ENCODE peak calls at places on chromosomes 16 and 17, in eight cellular contexts. I, E, R, G, T, N, L and C are unnamed samples.

GRCh38 chr16:85613609-85614337 is 651 bp downstream of the GSE1 start:
- DNase-seq in I (peak), E (peak), R (peak), G (peak), T (no peak), N (no peak), L (peak), C (no peak)

GRCh38 chr16:29975811-29976511 is 2.3 kb downstream of the TAOK2 start:
- DNase-seq in I (no peak), E (no peak), R (no peak), G (no peak), T (no peak), N (no peak), L (no peak), C (peak)

GRCh38 chr17:51617876-51618455 is 357.6 kb downstream of the UTP18 start:
- DNase-seq in I (peak), E (no peak), R (no peak), G (no peak), T (no peak), N (no peak), L (no peak), C (no peak)

GRCh38 chr17:9355841-9356240 is 219.8 kb downstream of the STX8 start:
- DNase-seq in I (no peak), E (no peak), R (no peak), G (no peak), T (no peak), N (no peak), L (no peak), C (no peak)

GRCh38 chr17:44932526-44933097 is 15.0 kb downstream of the KIF18B start:
- DNase-seq in I (no peak), E (no peak), R (no peak), G (peak), T (no peak), N (no peak), L (no peak), C (no peak)

GRCh38 chr16:25126820-25127232 is 15.3 kb downstream of the LCMT1 start:
- DNase-seq in I (no peak), E (peak), R (peak), G (no peak), T (peak), N (peak), L (peak), C (peak)

GRCh38 chr17:77145635-77146632 is 5.2 kb downstream of the SEC14L1 start:
- DNase-seq in I (peak), E (peak), R (peak), G (peak), T (peak), N (peak), L (peak), C (peak)

GRCh38 chr17:37717627-37718382 is 27.1 kb downstream of the HNF1B start:
- DNase-seq in I (no peak), E (no peak), R (no peak), G (no peak), T (peak), N (no peak), L (no peak), C (peak)

GRCh38 chr16:23566724-23567123 is 9.2 kb downstream of the UBFD1 start:
- DNase-seq in I (no peak), E (no peak), R (no peak), G (no peak), T (no peak), N (no peak), L (no peak), C (no peak)

DNA sequence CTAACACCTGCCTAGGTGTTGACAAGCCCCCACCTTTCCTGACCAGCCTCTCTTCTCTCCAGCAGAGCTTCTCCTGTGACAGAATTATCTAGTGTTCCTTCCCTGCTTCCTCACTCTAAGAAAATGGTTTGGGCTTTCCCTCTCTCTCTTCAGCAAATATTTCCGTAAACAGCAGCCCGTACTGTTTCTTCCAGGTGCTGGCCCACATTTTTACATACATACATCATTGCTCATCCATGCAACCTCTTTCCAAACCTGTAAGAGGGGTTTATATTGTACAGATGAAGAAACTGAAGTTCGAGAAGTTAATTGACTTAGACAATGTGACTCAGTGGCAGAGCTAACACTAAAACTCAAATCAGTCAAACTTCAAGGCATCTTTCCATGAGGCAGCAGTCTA is 569 bp upstream of the TEKT3 start:
- DNase-seq in I (no peak), E (no peak), R (no peak), G (no peak), T (no peak), N (no peak), L (no peak), C (no peak)
- H3K4me3 ChIP-seq in I (no peak), E (no peak), R (no peak), G (peak), T (peak), N (no peak), L (no peak), C (no peak)

GRCh38 chr16:27108826-27109665 is 42.3 kb downstream of the C16orf82 start:
- DNase-seq in I (no peak), E (no peak), R (no peak), G (peak), T (no peak), N (no peak), L (no peak), C (no peak)
- H3K4me3 ChIP-seq in I (peak), E (peak), R (no peak), G (no peak), T (peak), N (no peak), L (peak), C (peak)

DNA sequence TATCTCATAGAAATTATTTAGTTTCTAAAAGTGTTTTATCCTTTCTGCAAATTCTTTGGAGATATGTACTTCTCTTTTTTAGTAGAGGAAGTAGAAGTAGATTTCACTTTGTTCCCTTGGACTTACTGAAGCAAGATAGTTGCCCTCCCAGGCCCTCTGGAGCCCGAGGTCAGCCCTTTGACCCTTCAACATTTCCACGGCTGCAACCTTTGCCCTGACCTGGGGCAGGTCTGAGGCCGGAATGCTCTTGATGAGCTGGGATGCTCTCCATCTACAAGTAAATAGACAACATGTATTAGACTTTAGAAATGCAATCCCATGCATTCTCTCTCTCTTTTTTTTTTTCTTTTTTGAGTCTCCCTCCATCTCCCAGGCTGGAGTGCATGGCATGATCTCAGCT is 167.6 kb downstream of the CDK5R1 start:
- DNase-seq in I (no peak), E (no peak), R (no peak), G (no peak), T (no peak), N (no peak), L (no peak), C (no peak)
- H3K4me3 ChIP-seq in I (no peak), E (no peak), R (no peak), G (no peak), T (no peak), N (no peak), L (no peak), C (no peak)

GRCh38 chr17:36002631-36003030 is 1.3 kb upstream of the CCL15 start:
- DNase-seq in I (no peak), E (no peak), R (no peak), G (no peak), T (no peak), N (no peak), L (no peak), C (no peak)

GRCh38 chr17:36001862-36002603 is 680 bp upstream of the CCL15 start:
- DNase-seq in I (no peak), E (no peak), R (no peak), G (no peak), T (no peak), N (peak), L (no peak), C (no peak)

GRCh38 chr17:35998018-35998545 is 3.3 kb downstream of the CCL15 start:
- DNase-seq in I (no peak), E (no peak), R (no peak), G (no peak), T (no peak), N (no peak), L (no peak), C (no peak)

GRCh38 chr17:36000730-36001108 is 634 bp downstream of the CCL15 start:
- DNase-seq in I (no peak), E (no peak), R (no peak), G (peak), T (no peak), N (peak), L (no peak), C (no peak)

DNA sequence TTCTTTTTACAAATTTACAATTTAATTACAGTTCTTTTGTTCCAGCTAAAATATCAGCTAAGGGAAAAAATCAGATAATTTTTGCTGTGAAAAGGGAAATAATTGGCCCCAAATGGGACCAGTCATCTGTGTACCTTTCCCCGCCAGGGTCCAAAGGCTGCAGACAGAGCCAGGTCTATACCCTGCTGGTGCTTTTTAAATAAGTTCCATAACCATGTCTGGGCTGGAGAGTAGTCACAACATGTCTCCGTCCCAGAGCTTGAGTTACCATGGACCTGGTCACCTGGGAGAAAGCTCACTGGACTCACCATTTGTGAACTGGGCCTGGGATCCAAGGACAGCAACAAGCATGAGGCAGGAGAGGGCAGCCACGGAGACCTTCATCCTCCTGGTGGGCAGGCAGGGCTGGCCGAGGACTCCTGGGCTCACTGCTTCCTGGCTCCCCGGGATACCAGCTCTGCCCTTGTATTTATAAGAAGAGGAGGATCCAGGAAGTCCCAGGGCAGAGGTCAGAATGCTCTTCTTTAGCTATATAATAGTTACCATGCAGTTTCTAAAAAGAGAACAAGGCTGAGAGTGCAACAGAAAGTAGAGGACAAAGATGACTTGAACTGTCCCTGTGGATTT is at the start of gene CCL15:
- DNase-seq in I (no peak), E (no peak), R (no peak), G (no peak), T (no peak), N (peak), L (no peak), C (no peak)
- H3K4me3 ChIP-seq in I (no peak), E (no peak), R (no peak), G (no peak), T (no peak), N (no peak), L (no peak), C (no peak)

GRCh38 chr17:41777579-41778188 is 8.8 kb downstream of the JUP start:
- DNase-seq in I (peak), E (peak), R (peak), G (no peak), T (peak), N (peak), L (peak), C (peak)
- H3K4me3 ChIP-seq in I (no peak), E (no peak), R (no peak), G (no peak), T (no peak), N (no peak), L (peak), C (no peak)